ENCODE peak calls at places on chromosome 9, in six cellular contexts. S is esophagus muscularis mucosa, Q is heart left ventricle, G is HCT116, I is endothelial cell of umbilical vein, T is ovary. Y is an unnamed sample.

GRCh38 chr9:10282084-10282483 is 330.7 kb downstream of the PTPRD start:
- DNase-seq in S (no peak), Q (no peak), G (no peak), I (no peak), T (no peak), Y (no peak)

GRCh38 chr9:132838291-132838690 is 39.8 kb downstream of the AK8 start:
- DNase-seq in S (no peak), Q (no peak), G (no peak), I (no peak), T (no peak), Y (no peak)

GRCh38 chr9:78572266-78572665 is 275.3 kb downstream of the PSAT1 start:
- DNase-seq in S (no peak), Q (no peak), G (no peak), I (no peak), T (no peak), Y (no peak)

GRCh38 chr9:94980947-94981632 is 254.6 kb downstream of the AOPEP start:
- DNase-seq in S (no peak), Q (no peak), G (no peak), I (no peak), T (no peak), Y (no peak)

GRCh38 chr9:97109194-97109811 is 70.4 kb upstream of the CTSV start:
- DNase-seq in S (no peak), Q (peak; percentile 25), G (peak; percentile 69), I (peak; percentile 67), T (no peak), Y (peak; percentile 32)

GRCh38 chr9:9552665-9553064 is 1060.1 kb downstream of the PTPRD start:
- DNase-seq in S (no peak), Q (no peak), G (no peak), I (no peak), T (no peak), Y (no peak)

GRCh38 chr9:13841801-13842462 is 472.0 kb downstream of the NFIB start:
- DNase-seq in S (no peak), Q (peak; percentile 44), G (no peak), I (no peak), T (no peak), Y (no peak)

GRCh38 chr9:107361816-107362215 is 78.7 kb downstream of the RAD23B start:
- DNase-seq in S (no peak), Q (no peak), G (no peak), I (no peak), T (no peak), Y (no peak)

GRCh38 chr9:96674914-96675538 is 19.9 kb upstream of the PRXL2C start:
- DNase-seq in S (no peak), Q (no peak), G (peak; percentile 81), I (peak; percentile 91), T (no peak), Y (peak; percentile 82)

GRCh38 chr9:94952553-94953373 is 226.3 kb downstream of the AOPEP start:
- DNase-seq in S (no peak), Q (peak; percentile 46), G (no peak), I (peak; percentile 89), T (peak; percentile 66), Y (no peak)

GRCh38 chr9:132892383-132892782 is 13.7 kb downstream of the SPACA9 start:
- DNase-seq in S (no peak), Q (no peak), G (no peak), I (no peak), T (no peak), Y (no peak)

GRCh38 chr9:113513541-113513940 is 50.0 kb downstream of the RGS3 start:
- DNase-seq in S (no peak), Q (no peak), G (no peak), I (no peak), T (no peak), Y (no peak)

GRCh38 chr9:113513111-113513510 is 49.6 kb downstream of the RGS3 start:
- DNase-seq in S (no peak), Q (no peak), G (no peak), I (no peak), T (no peak), Y (no peak)

GRCh38 chr9:113509463-113509862 is 45.9 kb downstream of the RGS3 start:
- DNase-seq in S (no peak), Q (no peak), G (no peak), I (peak; percentile 49), T (no peak), Y (no peak)

GRCh38 chr9:113511856-113512761 is 48.6 kb downstream of the RGS3 start:
- DNase-seq in S (no peak), Q (no peak), G (no peak), I (no peak), T (no peak), Y (peak; percentile 45)

GRCh38 chr9:113511047-113511521 is 47.6 kb downstream of the RGS3 start:
- DNase-seq in S (no peak), Q (peak; percentile 76), G (no peak), I (no peak), T (no peak), Y (no peak)
- TF ChIP-seq POLR2A in S (no peak), Q (no peak), G (no peak), I (peak; percentile 11), T (no peak), Y (no peak)

GRCh38 chr9:125650271-125650737 is 56.7 kb downstream of the MAPKAP1 start:
- DNase-seq in S (no peak), Q (no peak), G (no peak), I (peak; percentile 36), T (no peak), Y (no peak)
- TF ChIP-seq POLR2A in S (no peak), Q (no peak), G (no peak), I (no peak), T (no peak), Y (no peak)

GRCh38 chr9:129320575-129321311 is 142.7 kb upstream of the IER5L start:
- DNase-seq in S (no peak), Q (peak; percentile 73), G (no peak), I (peak; percentile 66), T (peak; percentile 62), Y (no peak)
- TF ChIP-seq POLR2A in S (peak; percentile 4), Q (no peak), G (no peak), I (no peak), T (no peak), Y (no peak)

GRCh38 chr9:128553695-128554094 is 1.3 kb downstream of the SPTAN1 start:
- DNase-seq in S (no peak), Q (no peak), G (no peak), I (peak; percentile 56), T (no peak), Y (no peak)

GRCh38 chr9:128550770-128551651 is 1.4 kb upstream of the SPTAN1 start:
- DNase-seq in S (no peak), Q (peak; percentile 48), G (no peak), I (peak; percentile 50), T (peak; percentile 33), Y (no peak)

GRCh38 chr9:128552744-128553221 is 396 bp downstream of the SPTAN1 start:
- DNase-seq in S (no peak), Q (peak; percentile 77), G (no peak), I (peak; percentile 43), T (peak; percentile 63), Y (no peak)

GRCh38 chr9:128551652-128552152 is 685 bp upstream of the SPTAN1 start:
- DNase-seq in S (no peak), Q (no peak), G (no peak), I (no peak), T (no peak), Y (no peak)

DNA sequence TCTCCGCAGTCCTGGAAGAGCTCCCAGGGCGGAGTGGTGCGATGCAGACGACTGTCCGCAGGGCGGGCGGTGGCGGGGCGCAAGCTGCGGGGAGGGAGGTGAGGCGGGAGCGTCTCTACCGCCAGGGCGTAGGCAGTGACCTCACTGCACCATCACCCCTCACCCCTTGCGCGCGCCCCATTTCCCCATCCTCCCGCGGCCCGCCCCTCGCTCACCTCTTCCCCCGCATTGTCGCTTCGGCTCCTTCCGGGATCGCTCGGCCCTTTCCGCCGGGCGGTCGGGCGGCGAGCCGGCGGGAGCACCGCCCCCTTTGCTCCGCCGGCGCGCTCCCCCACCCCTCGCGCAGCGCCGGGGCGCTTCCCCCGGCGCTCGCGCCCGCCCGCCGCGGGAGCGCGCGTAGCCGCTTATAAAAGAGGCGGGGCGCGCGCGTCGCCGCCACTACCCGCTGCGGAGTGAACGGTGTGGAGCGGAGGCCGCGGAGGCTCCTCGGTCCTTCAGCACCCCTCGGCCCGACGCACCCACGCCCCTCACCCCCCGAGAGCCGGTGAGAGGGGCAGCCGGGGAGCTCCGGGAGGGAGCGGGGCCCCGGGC is at the start of gene SPTAN1:
- DNase-seq in S (peak; percentile 97), Q (peak; percentile 94), G (peak; percentile 62), I (peak; percentile 89), T (peak; percentile 95), Y (peak; percentile 94)
- TF ChIP-seq POLR2A in S (peak; percentile 98), Q (peak; percentile 83), G (peak; percentile 99), I (peak; percentile 99), T (peak; percentile 99), Y (peak; percentile 100)

DNA sequence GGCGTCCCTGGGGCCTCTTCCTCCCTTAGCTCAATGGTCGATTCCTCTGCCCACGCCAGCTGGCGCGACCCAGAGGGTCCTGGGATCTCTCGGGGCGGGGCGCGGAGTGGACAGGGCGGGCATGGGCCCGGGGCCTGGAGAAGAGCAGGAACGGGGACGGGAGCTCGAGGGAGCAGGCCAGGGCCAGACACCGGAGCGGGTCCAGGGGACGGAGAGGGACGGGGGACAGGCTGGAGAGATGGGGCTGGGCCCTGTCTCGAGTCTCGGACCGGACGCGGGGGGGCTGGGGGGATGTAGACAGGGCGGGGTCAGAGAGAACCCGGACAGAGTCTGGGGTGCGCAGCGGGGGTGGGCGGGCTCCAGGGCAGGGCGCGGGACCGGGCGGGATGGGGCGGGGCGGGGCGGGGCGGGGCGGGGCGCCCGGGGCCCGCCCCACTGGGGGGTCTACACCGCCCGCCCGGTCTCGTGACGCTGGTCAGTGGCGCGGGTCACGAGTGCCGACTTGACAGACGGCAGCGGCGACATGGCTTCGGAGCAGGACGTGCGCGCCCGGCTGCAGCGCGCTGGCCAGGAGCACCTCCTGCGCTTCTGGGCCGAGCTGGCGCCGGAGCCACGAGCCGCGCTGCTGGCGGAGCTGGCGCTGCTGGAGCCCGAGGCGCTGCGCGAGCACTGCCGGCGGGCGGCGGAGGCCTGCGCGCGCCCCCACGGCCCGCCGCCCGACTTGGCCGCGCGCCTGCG is at the start of gene UAP1L1:
- DNase-seq in S (peak; percentile 94), Q (peak; percentile 85), G (no peak), I (peak; percentile 43), T (no peak), Y (peak; percentile 95)
- TF ChIP-seq POLR2A in S (no peak), Q (no peak), G (peak; percentile 27), I (peak; percentile 71), T (no peak), Y (peak; percentile 88)